ENCODE peak calls at places on chromosome 18, in seven cellular contexts. L, K, F, S, X, V and G are unnamed samples.
A peak's percentile ranks its signal among the peaks of the same experiment; 100 is the strongest.

GRCh38 chr18:33231474-33232317 is 208.8 kb downstream of the CCDC178 start:
- DNase-seq in K (peak; percentile 45), L (peak; percentile 53), S (peak; percentile 38), V (peak; percentile 65), F (peak; percentile 90), X (peak; percentile 87), G (peak; percentile 39)

GRCh38 chr18:53756607-53756972 is 467.9 kb downstream of the MBD2 start:
- DNase-seq in K (no peak), F (no peak), V (no peak), L (no peak), X (no peak), S (no peak), G (no peak)

GRCh38 chr18:7272268-7273049 is 41.6 kb downstream of the LRRC30 start:
- DNase-seq in X (peak; percentile 87), V (peak; percentile 3), K (peak; percentile 70), L (peak; percentile 71), F (peak; percentile 77), S (peak; percentile 65), G (peak; percentile 31)

GRCh38 chr18:75062297-75062886 is 146.5 kb downstream of the PTGR3 start:
- DNase-seq in L (no peak), S (no peak), V (no peak), X (no peak), K (no peak), F (no peak), G (no peak)

GRCh38 chr18:9038277-9038871 is 64.1 kb upstream of the NDUFV2 start:
- DNase-seq in S (no peak), X (no peak), K (no peak), V (no peak), F (peak; percentile 41), L (no peak), G (no peak)

GRCh38 chr18:23890589-23890988 is 124.0 kb upstream of the TTC39C start:
- DNase-seq in S (peak; percentile 80), V (no peak), X (no peak), K (peak; percentile 68), L (no peak), F (no peak), G (peak; percentile 24)

GRCh38 chr18:76686737-76687231 is 135.6 kb upstream of the ZNF236 start:
- DNase-seq in V (peak; percentile 29), S (peak; percentile 46), X (peak; percentile 80), F (peak; percentile 64), L (peak; percentile 77), K (peak; percentile 67), G (no peak)

GRCh38 chr18:56575819-56576663 is 62.4 kb downstream of the TXNL1 start:
- DNase-seq in F (peak; percentile 48), S (peak; percentile 45), V (no peak), L (peak; percentile 67), X (peak; percentile 68), K (peak; percentile 67), G (no peak)

GRCh38 chr18:11154369-11154982 is 5.1 kb upstream of the PIEZO2 start:
- DNase-seq in L (no peak), S (peak; percentile 54), F (peak; percentile 72), V (peak; percentile 28), K (peak; percentile 62), X (peak; percentile 49), G (no peak)